ENCODE peak calls at places on chromosomes 6 and 20, in six cellular contexts. B is A549, H is psoas muscle, X is stomach, A is HFFc6, U is dorsolateral prefrontal cortex. Z is an unnamed sample.

GRCh38 chr20:48350291-48350988 is 477.4 kb downstream of the PREX1 start:
- DNase-seq in H (no peak), X (no peak), A (no peak), U (no peak), B (peak; percentile 52), Z (no peak)

GRCh38 chr20:44489931-44490330 is 14.3 kb downstream of the TTPAL start:
- DNase-seq in X (no peak), U (no peak), H (no peak), A (no peak), B (no peak), Z (no peak)

GRCh38 chr6:162217811-162218450 is 509.6 kb downstream of the PRKN start:
- DNase-seq in U (no peak), X (no peak), A (no peak), B (no peak), H (no peak), Z (no peak)

GRCh38 chr6:152096863-152097496 is 289.5 kb downstream of the ESR1 start:
- DNase-seq in B (peak; percentile 4), H (no peak), X (no peak), A (peak; percentile 80), U (no peak), Z (no peak)

GRCh38 chr6:158344534-158344933 is 32.3 kb downstream of the TULP4 start:
- DNase-seq in X (no peak), H (no peak), B (no peak), A (no peak), U (no peak), Z (no peak)

GRCh38 chr6:38678178-38678760 is 24.7 kb downstream of the GLO1 start:
- DNase-seq in B (no peak), X (no peak), H (no peak), U (no peak), A (no peak), Z (no peak)

GRCh38 chr20:10433623-10434466 is at the start of gene MKKS:
- DNase-seq in U (peak; percentile 85), A (peak; percentile 90), H (peak; percentile 96), B (peak; percentile 95), X (peak; percentile 89), Z (peak; percentile 94)

GRCh38 chr6:3782876-3783832 is 31.6 kb upstream of the PXDC1 start:
- DNase-seq in A (no peak), X (no peak), H (peak; percentile 64), U (no peak), B (no peak), Z (no peak)

GRCh38 chr20:14313621-14314020 is 23.8 kb downstream of the FLRT3 start:
- DNase-seq in U (no peak), H (no peak), X (no peak), B (no peak), A (no peak), Z (no peak)

GRCh38 chr6:37127961-37128862 is 41.7 kb upstream of the PIM1 start:
- DNase-seq in H (no peak), X (peak; percentile 56), U (no peak), A (peak; percentile 50), B (peak; percentile 48), Z (no peak)

GRCh38 chr6:113049190-113049589 is 702.1 kb downstream of the RFPL4B start:
- DNase-seq in A (no peak), U (no peak), B (no peak), H (no peak), X (no peak), Z (no peak)

GRCh38 chr6:4021862-4022715 is 56.8 kb downstream of the FAM217A start:
- DNase-seq in X (no peak), A (peak; percentile 13), H (no peak), B (no peak), U (no peak), Z (no peak)

GRCh38 chr6:33914519-33915120 is 110.8 kb upstream of the MLN start:
- DNase-seq in H (no peak), B (no peak), U (peak; percentile 47), A (no peak), X (no peak), Z (no peak)

GRCh38 chr20:63617876-63618265 is 9.0 kb downstream of the GMEB2 start:
- DNase-seq in X (no peak), A (no peak), B (no peak), H (no peak), U (no peak), Z (no peak)

GRCh38 chr6:4598384-4598783 is 177.8 kb upstream of the CDYL start:
- DNase-seq in B (no peak), H (no peak), U (no peak), X (no peak), A (no peak), Z (no peak)

GRCh38 chr20:59468831-59469230 is 135.5 kb upstream of the PHACTR3 start:
- DNase-seq in X (no peak), B (no peak), H (no peak), A (no peak), U (no peak), Z (no peak)

GRCh38 chr20:47667086-47667485 is 118.2 kb downstream of the SULF2 start:
- DNase-seq in U (no peak), X (no peak), A (no peak), H (no peak), B (no peak), Z (no peak)

GRCh38 chr6:110826236-110827129 is 11.2 kb upstream of the CDK19 start:
- DNase-seq in B (no peak), X (no peak), U (no peak), A (no peak), H (peak; percentile 59), Z (no peak)

GRCh38 chr6:41698350-41698781 is 37.0 kb downstream of the TFEB start:
- DNase-seq in H (no peak), A (peak; percentile 92), B (no peak), X (no peak), U (no peak), Z (no peak)

GRCh38 chr6:23396934-23397333 is 729.1 kb upstream of the NRSN1 start:
- DNase-seq in B (no peak), X (no peak), H (no peak), U (no peak), A (no peak), Z (no peak)

GRCh38 chr6:3612341-3613041 is 139.0 kb downstream of the PXDC1 start:
- DNase-seq in A (peak; percentile 92), U (no peak), B (peak; percentile 88), X (no peak), H (no peak), Z (no peak)

GRCh38 chr20:54362283-54362682 is 113.1 kb upstream of the DOK5 start:
- DNase-seq in U (no peak), X (no peak), B (no peak), A (no peak), H (no peak), Z (no peak)

GRCh38 chr6:116208056-116208785 is 45.7 kb downstream of the TSPYL4 start:
- DNase-seq in X (no peak), U (no peak), A (no peak), B (no peak), H (no peak), Z (no peak)

GRCh38 chr20:51938557-51939324 is 136.4 kb upstream of the SALL4 start:
- DNase-seq in H (no peak), B (no peak), A (no peak), U (no peak), X (no peak), Z (no peak)
- TF ChIP-seq CTCF in H (no peak), B (no peak), A (no peak), U (no peak), X (no peak), Z (no peak)

GRCh38 chr20:32667030-32667429 is 6.7 kb downstream of the C20orf203 start:
- DNase-seq in B (no peak), A (no peak), H (no peak), X (no peak), U (no peak), Z (no peak)

GRCh38 chr20:32664352-32665159 is 9.2 kb downstream of the C20orf203 start:
- DNase-seq in B (no peak), X (no peak), A (no peak), U (no peak), H (no peak), Z (no peak)

GRCh38 chr20:32660661-32661060 is 13.1 kb downstream of the C20orf203 start:
- DNase-seq in U (no peak), X (no peak), B (no peak), H (no peak), A (no peak), Z (no peak)

GRCh38 chr20:32663704-32664351 is 9.9 kb downstream of the C20orf203 start:
- DNase-seq in A (no peak), B (no peak), U (no peak), X (no peak), H (no peak), Z (no peak)

DNA sequence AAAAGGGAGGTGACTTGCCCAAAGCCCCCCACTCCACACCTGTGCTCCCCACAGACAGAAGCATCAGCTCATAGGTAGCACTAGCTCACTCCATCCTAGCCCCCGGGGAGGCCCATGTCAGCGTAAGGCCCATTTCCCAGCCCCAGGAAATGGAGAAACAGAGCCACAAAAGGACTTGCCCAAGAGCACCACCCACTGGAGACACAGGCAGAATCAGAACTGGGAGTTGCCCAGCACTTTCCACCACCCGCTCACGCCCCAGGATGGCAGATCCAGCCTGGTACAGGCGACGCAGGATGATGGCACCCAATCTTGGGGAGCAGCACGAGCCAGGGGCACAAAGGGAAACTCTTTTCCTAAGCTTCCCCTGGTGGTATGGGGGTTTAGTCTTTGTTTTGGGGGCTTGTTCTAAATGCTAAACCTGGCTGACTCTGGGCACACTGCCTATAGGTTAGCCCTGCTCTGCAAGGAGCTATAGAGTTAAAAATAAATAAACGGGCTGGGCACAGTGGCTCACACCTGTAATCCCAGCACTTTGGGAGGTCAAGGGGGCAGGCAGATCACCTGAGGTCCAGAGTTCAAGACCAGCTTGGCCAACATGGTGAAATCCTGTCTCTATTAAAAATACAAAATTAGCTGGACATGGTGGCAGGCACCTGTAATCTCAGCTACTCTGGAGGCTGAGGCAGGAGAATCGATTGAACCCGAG is 11.8 kb downstream of the C20orf203 start:
- DNase-seq in X (no peak), H (no peak), A (no peak), B (no peak), U (no peak), Z (no peak)
- TF ChIP-seq CTCF in X (no peak), H (no peak), A (peak; percentile 19), B (no peak), U (no peak), Z (no peak)

GRCh38 chr6:5746392-5747140 is 260.2 kb downstream of the NRN1 start:
- DNase-seq in H (no peak), X (no peak), U (no peak), B (peak; percentile 3), A (no peak), Z (peak; percentile 46)
- TF ChIP-seq CTCF in H (peak; percentile 36), X (no peak), U (no peak), B (peak; percentile 6), A (peak; percentile 37), Z (no peak)

DNA sequence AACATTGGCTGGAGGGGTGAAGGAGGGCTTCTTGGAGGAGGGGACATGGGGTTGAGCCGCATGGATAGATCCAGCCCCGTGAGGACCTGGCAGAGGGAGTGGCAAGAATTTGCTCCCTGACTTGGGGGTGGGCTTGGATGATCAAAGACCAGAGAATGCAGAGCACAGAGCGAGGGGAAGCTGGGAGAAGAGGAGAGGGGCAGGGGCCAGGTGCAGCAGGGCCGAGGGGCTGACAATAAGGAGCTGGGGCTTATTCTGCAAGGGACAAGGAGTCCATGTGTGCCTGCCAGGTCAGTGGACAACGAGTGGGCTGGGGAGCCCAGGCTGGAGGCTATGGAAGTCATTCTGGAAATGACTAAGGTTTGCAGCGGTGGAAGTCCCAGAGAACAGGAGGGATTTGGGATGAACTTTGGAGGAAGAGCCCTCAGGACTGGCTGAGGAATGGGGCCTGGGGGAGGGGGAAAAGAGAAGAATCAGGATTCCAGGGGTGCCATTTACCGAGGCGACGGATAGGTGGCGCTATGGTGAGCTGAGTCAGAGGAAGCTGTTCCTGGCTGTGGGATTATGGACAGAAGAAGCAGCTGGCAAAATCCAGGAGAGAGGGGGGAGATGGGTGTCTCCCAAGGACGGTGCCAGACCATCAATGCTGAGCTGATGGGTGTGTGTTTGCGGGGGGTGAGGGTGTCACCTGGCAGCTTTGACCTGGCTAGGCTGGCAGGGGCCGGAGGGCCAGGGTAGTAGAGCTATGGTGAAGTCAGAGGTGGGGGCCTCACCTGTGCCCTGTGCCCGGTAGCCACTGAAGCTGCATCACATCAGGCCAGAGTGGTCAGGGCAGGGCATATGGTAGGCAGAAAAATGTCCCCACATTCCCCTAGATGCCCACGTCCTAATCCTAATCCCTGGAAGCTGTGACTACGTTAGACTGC is 7.8 kb downstream of the KCNG1 start:
- DNase-seq in A (peak; percentile 55), H (no peak), X (peak; percentile 35), U (peak; percentile 62), B (peak; percentile 59), Z (peak; percentile 85)
- TF ChIP-seq CTCF in A (peak; percentile 88), H (peak; percentile 21), X (peak; percentile 38), U (peak; percentile 28), B (peak; percentile 65), Z (peak; percentile 88)

Z was measured in glutamatergic neuron.